ENCODE peak calls at places on chromosomes 11 and 22, in six cellular contexts. A, Y, Z, V, G and L are unnamed samples.

GRCh38 chr11:1728281-1728680 is 22.1 kb downstream of the IFITM10 start:
- DNase-seq in V (no peak), Y (peak; percentile 6), Z (no peak), A (no peak), G (no peak), L (no peak)

GRCh38 chr11:117657801-117658200 is 139.2 kb downstream of the DSCAML1 start:
- DNase-seq in Y (no peak), A (no peak), Z (no peak), V (no peak), G (no peak), L (no peak)

GRCh38 chr11:26418391-26418790 is 86.5 kb downstream of the ANO3 start:
- DNase-seq in A (no peak), V (no peak), Z (no peak), Y (no peak), G (no peak), L (no peak)

GRCh38 chr22:29043906-29044575 is 17.6 kb downstream of the C22orf31 start:
- DNase-seq in Y (no peak), Z (no peak), V (peak; percentile 70), G (no peak), A (no peak), L (peak; percentile 68)

GRCh38 chr11:95337175-95337957 is 106.4 kb upstream of the SESN3 start:
- DNase-seq in A (peak; percentile 43), Z (no peak), V (peak; percentile 73), G (no peak), Y (peak; percentile 74), L (peak; percentile 69)

GRCh38 chr11:128484172-128484571 is 103.2 kb downstream of the ETS1 start:
- DNase-seq in V (no peak), A (no peak), Z (peak; percentile 55), G (no peak), Y (no peak), L (no peak)

GRCh38 chr11:2143652-2144548 is 4.7 kb upstream of the IGF2 start:
- DNase-seq in V (no peak), A (no peak), G (no peak), Y (no peak), Z (peak; percentile 44), L (no peak)

GRCh38 chr22:33726294-33726711 is 194.0 kb downstream of the LARGE1 start:
- DNase-seq in Y (peak; percentile 57), V (peak; percentile 1), G (no peak), Z (peak; percentile 9), A (no peak), L (peak; percentile 51)

GRCh38 chr11:65041206-65042035 is at the start of gene SAC3D1:
- DNase-seq in G (no peak), Y (peak; percentile 60), Z (no peak), V (no peak), A (peak; percentile 73), L (no peak)

GRCh38 chr11:10400856-10401255 is 54.2 kb upstream of the AMPD3 start:
- DNase-seq in A (no peak), Z (no peak), G (no peak), Y (no peak), V (peak; percentile 41), L (peak; percentile 20)

GRCh38 chr22:20777420-20778177 is 3.7 kb downstream of the SERPIND1 start:
- DNase-seq in Z (peak; percentile 85), G (no peak), Y (peak; percentile 59), A (peak; percentile 16), V (peak; percentile 48), L (peak; percentile 91)

GRCh38 chr11:110121204-110121603 is 28.0 kb downstream of the ZC3H12C start:
- DNase-seq in G (no peak), A (no peak), Z (no peak), V (peak; percentile 83), Y (no peak), L (peak; percentile 83)

GRCh38 chr11:61707574-61707973 is 27.4 kb downstream of the DAGLA start:
- DNase-seq in V (no peak), Z (no peak), A (peak; percentile 88), Y (no peak), G (no peak), L (no peak)

GRCh38 chr11:74570266-74571061 is 21.9 kb upstream of the POLD3 start:
- DNase-seq in V (peak; percentile 38), Y (peak; percentile 73), A (peak; percentile 66), Z (peak; percentile 70), G (no peak), L (peak; percentile 80)

GRCh38 chr11:113296447-113297205 is 17.8 kb upstream of the TTC12 start:
- DNase-seq in V (no peak), Z (no peak), G (no peak), A (no peak), Y (no peak), L (peak; percentile 39)

GRCh38 chr11:39724404-39724803 is 1735.0 kb downstream of the LRRC4C start:
- DNase-seq in Z (no peak), Y (no peak), V (no peak), G (no peak), A (no peak), L (no peak)

GRCh38 chr11:68968306-68969255 is 12.2 kb downstream of the MRGPRD start:
- DNase-seq in G (peak; percentile 52), V (no peak), A (peak; percentile 6), Z (no peak), Y (no peak), L (no peak)

GRCh38 chr22:49724030-49724892 is 103.4 kb downstream of the BRD1 start:
- DNase-seq in G (no peak), Z (no peak), V (no peak), A (no peak), Y (peak; percentile 51), L (no peak)

GRCh38 chr22:49723478-49724029 is 104.1 kb downstream of the BRD1 start:
- DNase-seq in V (no peak), G (no peak), A (no peak), Y (peak; percentile 17), Z (no peak), L (no peak)

GRCh38 chr22:49725516-49725915 is 102.2 kb downstream of the BRD1 start:
- DNase-seq in G (no peak), Z (no peak), V (no peak), Y (peak; percentile 34), A (no peak), L (no peak)

GRCh38 chr22:49726022-49726681 is 101.5 kb downstream of the BRD1 start:
- DNase-seq in Z (no peak), V (no peak), G (no peak), Y (peak; percentile 30), A (no peak), L (no peak)

GRCh38 chr22:49724893-49725489 is 102.7 kb downstream of the BRD1 start:
- DNase-seq in Y (peak; percentile 62), V (peak; percentile 3), A (peak; percentile 46), G (no peak), Z (peak; percentile 49), L (peak; percentile 62)
- TF ChIP-seq CTCF in Y (peak; percentile 66), V (peak; percentile 53), A (peak; percentile 37), G (no peak), Z (peak; percentile 44), L (peak; percentile 72)

GRCh38 chr11:62854013-62854824 is 14.8 kb upstream of the WDR74 start:
- DNase-seq in V (no peak), Z (no peak), A (no peak), G (no peak), Y (no peak), L (no peak)
- H3K4me3 ChIP-seq in V (peak overlapping the region; percentile 82), Z (peak overlapping the region; percentile 80), A (peak overlapping the region; percentile 71), G (peak overlapping the region; percentile 74), Y (no peak overlapping the region), L (peak overlapping the region; percentile 77)

DNA sequence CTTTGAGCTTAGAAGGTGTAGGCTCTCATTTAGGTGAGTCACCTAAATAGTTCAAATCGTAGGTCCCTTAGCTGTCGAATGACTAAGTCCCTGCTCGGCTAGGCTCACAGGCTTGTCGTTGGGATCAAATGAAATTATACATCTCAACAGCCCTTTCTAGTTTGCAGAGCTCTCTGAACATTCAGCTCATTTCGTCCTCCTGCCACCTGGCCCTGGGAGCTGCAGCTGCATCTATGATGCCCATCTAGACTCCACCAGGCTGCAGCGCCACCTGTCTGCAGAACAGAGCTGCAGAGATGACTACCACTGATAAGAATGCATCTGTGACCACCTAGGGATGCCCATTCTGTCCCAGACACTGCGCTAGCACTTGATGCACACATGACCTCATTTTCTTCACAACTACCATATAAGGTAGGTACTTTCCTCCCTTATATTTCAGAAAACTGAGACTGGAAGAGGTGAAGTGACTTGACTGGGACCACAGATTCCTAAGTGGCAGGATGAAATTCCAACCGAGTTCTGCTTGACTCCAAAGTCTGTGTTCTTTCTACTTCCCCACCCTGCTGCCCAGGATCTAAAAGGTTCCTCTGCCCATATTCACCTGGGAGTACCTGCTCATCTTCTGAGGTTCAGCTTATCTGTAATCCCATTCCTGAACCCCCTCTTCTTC is 141.1 kb upstream of the NARS2 start:
- DNase-seq in G (no peak), Y (peak; percentile 86), V (peak; percentile 90), A (peak; percentile 66), Z (peak; percentile 65), L (peak; percentile 74)
- TF ChIP-seq CTCF in G (peak; percentile 66), Y (peak; percentile 71), V (peak; percentile 89), A (peak; percentile 47), Z (peak; percentile 68), L (peak; percentile 84)

DNA sequence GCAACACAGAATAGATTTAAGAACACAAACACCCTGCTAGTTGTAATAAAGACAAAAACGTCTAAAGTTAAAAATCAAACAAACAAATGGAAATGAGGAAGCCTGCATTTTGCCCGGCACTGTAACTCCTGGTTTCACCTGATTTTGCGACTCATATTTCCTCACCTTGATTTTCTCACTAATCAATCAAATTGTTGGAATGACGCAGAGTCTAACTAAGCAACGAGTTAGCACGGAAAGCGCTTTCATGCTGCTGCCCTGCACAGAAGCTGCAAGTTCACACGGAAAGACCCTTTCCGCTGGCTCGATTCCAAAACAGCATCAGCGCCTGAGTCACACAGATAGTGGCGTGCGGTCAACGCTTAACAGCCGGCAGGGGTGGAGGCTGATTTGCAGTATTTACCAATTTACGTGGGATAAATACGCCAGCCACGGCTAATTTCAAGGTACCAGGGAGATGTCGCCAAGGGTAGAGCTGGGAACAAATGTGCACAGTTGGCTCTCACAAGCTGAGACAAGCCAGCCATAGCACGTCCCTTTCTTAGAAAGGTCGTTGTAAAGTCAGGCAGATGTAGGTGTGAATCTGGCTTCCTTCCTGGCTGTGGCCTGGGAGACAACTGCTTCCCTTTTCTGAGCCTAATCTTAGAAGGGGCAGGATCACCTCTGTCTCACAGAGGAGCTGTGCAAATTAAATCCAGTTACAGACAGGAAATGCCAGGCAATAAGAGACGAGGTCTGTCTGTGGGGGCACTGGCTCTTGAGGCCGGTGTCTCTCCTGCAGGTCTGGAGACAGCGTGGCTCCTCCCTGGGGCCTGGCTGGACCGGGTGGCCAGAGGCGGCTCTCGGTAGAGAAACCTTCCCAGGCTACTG is 76.9 kb upstream of the TTLL12 start:
- DNase-seq in Y (peak; percentile 84), G (no peak), A (peak; percentile 69), V (peak; percentile 64), Z (no peak), L (peak; percentile 89)
- H3K4me3 ChIP-seq in Y (no peak overlapping the region), G (peak overlapping the region; percentile 6), A (no peak overlapping the region), V (no peak overlapping the region), Z (no peak overlapping the region), L (peak overlapping the region; percentile 2)